ENCODE peak calls at places on chromosomes 5 and 9, in seven cellular contexts. One of them, this sample, is unnamed.

GRCh38 chr9:129868571-129869486 is 33.6 kb downstream of the USP20 start:
- DNase-seq in NCI-H510A treated with DMSO at 0.1 percent for 48 hours: no peak
- DNase-seq in stimulated activated CD4-positive, alpha-beta T cell treated with anti-CD3 and anti-CD28 coated beads, Interleukin-1b, Interleukin-23, amount 100 ng/mL, for 48 hours: peak; percentile 91
- DNase-seq in GM20000: no peak
- DNase-seq in stimulated activated naive CD8-positive, alpha-beta T cell treated with anti-CD3 and anti-CD28 coated beads, Interleukin-15, amount 100 ng/mL, for 72 hours: peak; percentile 92
- DNase-seq in LHCN-M2: no peak
- DNase-seq in lung: no peak
- DNase-seq in this sample: no peak

GRCh38 chr5:137563646-137564474 is 64.7 kb upstream of the SPOCK1 start:
- DNase-seq in lung: no peak
- DNase-seq in LHCN-M2: no peak
- DNase-seq in stimulated activated CD4-positive, alpha-beta T cell treated with anti-CD3 and anti-CD28 coated beads, Interleukin-1b, Interleukin-23, amount 100 ng/mL, for 48 hours: no peak
- DNase-seq in NCI-H510A treated with DMSO at 0.1 percent for 48 hours: no peak
- DNase-seq in GM20000: no peak
- DNase-seq in stimulated activated naive CD8-positive, alpha-beta T cell treated with anti-CD3 and anti-CD28 coated beads, Interleukin-15, amount 100 ng/mL, for 72 hours: no peak
- DNase-seq in this sample: peak; percentile 99

GRCh38 chr5:111411321-111411720 is 101.0 kb downstream of the STARD4 start:
- DNase-seq in GM20000: no peak
- DNase-seq in NCI-H510A treated with DMSO at 0.1 percent for 48 hours: no peak
- DNase-seq in LHCN-M2: no peak
- DNase-seq in stimulated activated naive CD8-positive, alpha-beta T cell treated with anti-CD3 and anti-CD28 coated beads, Interleukin-15, amount 100 ng/mL, for 72 hours: no peak
- DNase-seq in lung: no peak
- DNase-seq in stimulated activated CD4-positive, alpha-beta T cell treated with anti-CD3 and anti-CD28 coated beads, Interleukin-1b, Interleukin-23, amount 100 ng/mL, for 48 hours: no peak
- DNase-seq in this sample: peak; percentile 7

GRCh38 chr5:103151156-103151555 is 31.1 kb downstream of the PPIP5K2 start:
- DNase-seq in lung: no peak
- DNase-seq in NCI-H510A treated with DMSO at 0.1 percent for 48 hours: no peak
- DNase-seq in LHCN-M2: no peak
- DNase-seq in GM20000: no peak
- DNase-seq in stimulated activated naive CD8-positive, alpha-beta T cell treated with anti-CD3 and anti-CD28 coated beads, Interleukin-15, amount 100 ng/mL, for 72 hours: no peak
- DNase-seq in stimulated activated CD4-positive, alpha-beta T cell treated with anti-CD3 and anti-CD28 coated beads, Interleukin-1b, Interleukin-23, amount 100 ng/mL, for 48 hours: no peak
- DNase-seq in this sample: no peak

GRCh38 chr5:61686491-61687257 is 354.6 kb downstream of the ZSWIM6 start:
- DNase-seq in GM20000: no peak
- DNase-seq in lung: no peak
- DNase-seq in stimulated activated CD4-positive, alpha-beta T cell treated with anti-CD3 and anti-CD28 coated beads, Interleukin-1b, Interleukin-23, amount 100 ng/mL, for 48 hours: no peak
- DNase-seq in LHCN-M2: no peak
- DNase-seq in NCI-H510A treated with DMSO at 0.1 percent for 48 hours: no peak
- DNase-seq in stimulated activated naive CD8-positive, alpha-beta T cell treated with anti-CD3 and anti-CD28 coated beads, Interleukin-15, amount 100 ng/mL, for 72 hours: no peak
- DNase-seq in this sample: no peak

GRCh38 chr5:133249593-133249992 is 197.8 kb downstream of the HSPA4 start:
- DNase-seq in GM20000: no peak
- DNase-seq in LHCN-M2: no peak
- DNase-seq in NCI-H510A treated with DMSO at 0.1 percent for 48 hours: no peak
- DNase-seq in stimulated activated CD4-positive, alpha-beta T cell treated with anti-CD3 and anti-CD28 coated beads, Interleukin-1b, Interleukin-23, amount 100 ng/mL, for 48 hours: no peak
- DNase-seq in lung: no peak
- DNase-seq in stimulated activated naive CD8-positive, alpha-beta T cell treated with anti-CD3 and anti-CD28 coated beads, Interleukin-15, amount 100 ng/mL, for 72 hours: no peak
- DNase-seq in this sample: no peak

GRCh38 chr5:10220253-10220652 is 29.4 kb downstream of the ATPSCKMT start:
- DNase-seq in LHCN-M2: no peak
- DNase-seq in lung: no peak
- DNase-seq in stimulated activated CD4-positive, alpha-beta T cell treated with anti-CD3 and anti-CD28 coated beads, Interleukin-1b, Interleukin-23, amount 100 ng/mL, for 48 hours: no peak
- DNase-seq in GM20000: no peak
- DNase-seq in stimulated activated naive CD8-positive, alpha-beta T cell treated with anti-CD3 and anti-CD28 coated beads, Interleukin-15, amount 100 ng/mL, for 72 hours: no peak
- DNase-seq in NCI-H510A treated with DMSO at 0.1 percent for 48 hours: no peak
- DNase-seq in this sample: no peak

GRCh38 chr9:93257808-93258331 is 73.9 kb downstream of the WNK2 start:
- DNase-seq in lung: no peak
- DNase-seq in stimulated activated naive CD8-positive, alpha-beta T cell treated with anti-CD3 and anti-CD28 coated beads, Interleukin-15, amount 100 ng/mL, for 72 hours: no peak
- DNase-seq in LHCN-M2: no peak
- DNase-seq in GM20000: peak; percentile 18
- DNase-seq in NCI-H510A treated with DMSO at 0.1 percent for 48 hours: no peak
- DNase-seq in stimulated activated CD4-positive, alpha-beta T cell treated with anti-CD3 and anti-CD28 coated beads, Interleukin-1b, Interleukin-23, amount 100 ng/mL, for 48 hours: no peak
- DNase-seq in this sample: no peak

GRCh38 chr9:113504725-113505590 is 41.4 kb downstream of the RGS3 start:
- DNase-seq in lung: no peak
- DNase-seq in stimulated activated CD4-positive, alpha-beta T cell treated with anti-CD3 and anti-CD28 coated beads, Interleukin-1b, Interleukin-23, amount 100 ng/mL, for 48 hours: no peak
- DNase-seq in stimulated activated naive CD8-positive, alpha-beta T cell treated with anti-CD3 and anti-CD28 coated beads, Interleukin-15, amount 100 ng/mL, for 72 hours: no peak
- DNase-seq in NCI-H510A treated with DMSO at 0.1 percent for 48 hours: no peak
- DNase-seq in LHCN-M2: no peak
- DNase-seq in GM20000: no peak
- DNase-seq in this sample: no peak

GRCh38 chr5:107247427-107247826 is 423.3 kb downstream of the EFNA5 start:
- DNase-seq in LHCN-M2: peak; percentile 54
- DNase-seq in stimulated activated naive CD8-positive, alpha-beta T cell treated with anti-CD3 and anti-CD28 coated beads, Interleukin-15, amount 100 ng/mL, for 72 hours: no peak
- DNase-seq in GM20000: no peak
- DNase-seq in stimulated activated CD4-positive, alpha-beta T cell treated with anti-CD3 and anti-CD28 coated beads, Interleukin-1b, Interleukin-23, amount 100 ng/mL, for 48 hours: no peak
- DNase-seq in NCI-H510A treated with DMSO at 0.1 percent for 48 hours: no peak
- DNase-seq in lung: no peak
- DNase-seq in this sample: no peak

GRCh38 chr5:2867373-2867933 is 116.0 kb upstream of the IRX2 start:
- DNase-seq in NCI-H510A treated with DMSO at 0.1 percent for 48 hours: no peak
- DNase-seq in lung: no peak
- DNase-seq in LHCN-M2: no peak
- DNase-seq in GM20000: no peak
- DNase-seq in stimulated activated naive CD8-positive, alpha-beta T cell treated with anti-CD3 and anti-CD28 coated beads, Interleukin-15, amount 100 ng/mL, for 72 hours: no peak
- DNase-seq in stimulated activated CD4-positive, alpha-beta T cell treated with anti-CD3 and anti-CD28 coated beads, Interleukin-1b, Interleukin-23, amount 100 ng/mL, for 48 hours: no peak
- DNase-seq in this sample: no peak

GRCh38 chr5:36876965-36877666 is 547 bp downstream of the NIPBL start:
- DNase-seq in lung: peak; percentile 71
- DNase-seq in NCI-H510A treated with DMSO at 0.1 percent for 48 hours: peak; percentile 81
- DNase-seq in GM20000: peak; percentile 30
- DNase-seq in stimulated activated CD4-positive, alpha-beta T cell treated with anti-CD3 and anti-CD28 coated beads, Interleukin-1b, Interleukin-23, amount 100 ng/mL, for 48 hours: peak; percentile 53
- DNase-seq in stimulated activated naive CD8-positive, alpha-beta T cell treated with anti-CD3 and anti-CD28 coated beads, Interleukin-15, amount 100 ng/mL, for 72 hours: peak; percentile 74
- DNase-seq in LHCN-M2: peak; percentile 58
- DNase-seq in this sample: no peak

GRCh38 chr9:130368631-130369103 is 76.1 kb upstream of the ASS1 start:
- DNase-seq in stimulated activated CD4-positive, alpha-beta T cell treated with anti-CD3 and anti-CD28 coated beads, Interleukin-1b, Interleukin-23, amount 100 ng/mL, for 48 hours: peak; percentile 50
- DNase-seq in NCI-H510A treated with DMSO at 0.1 percent for 48 hours: no peak
- DNase-seq in LHCN-M2: no peak
- DNase-seq in stimulated activated naive CD8-positive, alpha-beta T cell treated with anti-CD3 and anti-CD28 coated beads, Interleukin-15, amount 100 ng/mL, for 72 hours: peak; percentile 17
- DNase-seq in GM20000: no peak
- DNase-seq in lung: no peak
- DNase-seq in this sample: no peak

GRCh38 chr9:130772185-130772584 is 62.9 kb upstream of the ABL1 start:
- DNase-seq in stimulated activated CD4-positive, alpha-beta T cell treated with anti-CD3 and anti-CD28 coated beads, Interleukin-1b, Interleukin-23, amount 100 ng/mL, for 48 hours: no peak
- DNase-seq in NCI-H510A treated with DMSO at 0.1 percent for 48 hours: no peak
- DNase-seq in LHCN-M2: no peak
- DNase-seq in lung: no peak
- DNase-seq in GM20000: no peak
- DNase-seq in stimulated activated naive CD8-positive, alpha-beta T cell treated with anti-CD3 and anti-CD28 coated beads, Interleukin-15, amount 100 ng/mL, for 72 hours: no peak
- DNase-seq in this sample: no peak

GRCh38 chr5:73694089-73694488 is 68.1 kb downstream of the ARHGEF28 start:
- DNase-seq in lung: no peak
- DNase-seq in stimulated activated naive CD8-positive, alpha-beta T cell treated with anti-CD3 and anti-CD28 coated beads, Interleukin-15, amount 100 ng/mL, for 72 hours: peak; percentile 46
- DNase-seq in LHCN-M2: no peak
- DNase-seq in stimulated activated CD4-positive, alpha-beta T cell treated with anti-CD3 and anti-CD28 coated beads, Interleukin-1b, Interleukin-23, amount 100 ng/mL, for 48 hours: peak; percentile 5
- DNase-seq in GM20000: peak; percentile 12
- DNase-seq in NCI-H510A treated with DMSO at 0.1 percent for 48 hours: no peak
- DNase-seq in this sample: no peak

GRCh38 chr5:68333649-68334549 is 118.3 kb downstream of the PIK3R1 start:
- DNase-seq in NCI-H510A treated with DMSO at 0.1 percent for 48 hours: no peak
- DNase-seq in stimulated activated naive CD8-positive, alpha-beta T cell treated with anti-CD3 and anti-CD28 coated beads, Interleukin-15, amount 100 ng/mL, for 72 hours: no peak
- DNase-seq in GM20000: no peak
- DNase-seq in stimulated activated CD4-positive, alpha-beta T cell treated with anti-CD3 and anti-CD28 coated beads, Interleukin-1b, Interleukin-23, amount 100 ng/mL, for 48 hours: no peak
- DNase-seq in lung: no peak
- DNase-seq in LHCN-M2: peak; percentile 99
- DNase-seq in this sample: peak; percentile 73

GRCh38 chr5:134462761-134463160 is 51.1 kb upstream of the CDKN2AIPNL start:
- DNase-seq in NCI-H510A treated with DMSO at 0.1 percent for 48 hours: no peak
- DNase-seq in LHCN-M2: no peak
- DNase-seq in GM20000: peak; percentile 3
- DNase-seq in stimulated activated naive CD8-positive, alpha-beta T cell treated with anti-CD3 and anti-CD28 coated beads, Interleukin-15, amount 100 ng/mL, for 72 hours: no peak
- DNase-seq in stimulated activated CD4-positive, alpha-beta T cell treated with anti-CD3 and anti-CD28 coated beads, Interleukin-1b, Interleukin-23, amount 100 ng/mL, for 48 hours: no peak
- DNase-seq in lung: no peak
- DNase-seq in this sample: no peak

This sample was measured in AG09309.